ENCODE peak calls at places on chromosomes 11 and 22, in eight cellular contexts. One of them, this sample, is unnamed.

GRCh38 chr11:6333112-6333511 is 12.8 kb upstream of the CAVIN3 start:
- DNase-seq in lower lobe of right lung: no peak
- DNase-seq in IMR-90: peak; percentile 46
- DNase-seq in neural progenitor cell: no peak
- DNase-seq in A549: no peak
- DNase-seq in mesenchymal stem cell: no peak
- DNase-seq in stomach: no peak
- DNase-seq in Peyer's patch: no peak
- DNase-seq in this sample: no peak

GRCh38 chr11:26332572-26332915 is 614 bp downstream of the ANO3 start:
- DNase-seq in A549: no peak
- DNase-seq in mesenchymal stem cell: no peak
- DNase-seq in lower lobe of right lung: no peak
- DNase-seq in neural progenitor cell: no peak
- DNase-seq in Peyer's patch: no peak
- DNase-seq in stomach: no peak
- DNase-seq in IMR-90: no peak
- DNase-seq in this sample: no peak

GRCh38 chr22:39098576-39098975 is 1.5 kb downstream of the APOBEC3H start:
- DNase-seq in lower lobe of right lung: no peak
- DNase-seq in A549: no peak
- DNase-seq in Peyer's patch: no peak
- DNase-seq in neural progenitor cell: no peak
- DNase-seq in mesenchymal stem cell: no peak
- DNase-seq in stomach: no peak
- DNase-seq in IMR-90: no peak
- DNase-seq in this sample: no peak

GRCh38 chr11:36147491-36147890 is 141.7 kb downstream of the COMMD9 start:
- DNase-seq in neural progenitor cell: no peak
- DNase-seq in A549: no peak
- DNase-seq in mesenchymal stem cell: no peak
- DNase-seq in lower lobe of right lung: no peak
- DNase-seq in IMR-90: no peak
- DNase-seq in Peyer's patch: no peak
- DNase-seq in stomach: no peak
- DNase-seq in this sample: no peak

GRCh38 chr11:118748056-118748455 is 42.9 kb downstream of the DDX6 start:
- DNase-seq in Peyer's patch: no peak
- DNase-seq in A549: no peak
- DNase-seq in IMR-90: no peak
- DNase-seq in mesenchymal stem cell: no peak
- DNase-seq in neural progenitor cell: no peak
- DNase-seq in stomach: no peak
- DNase-seq in lower lobe of right lung: no peak
- DNase-seq in this sample: no peak

GRCh38 chr11:130212431-130212961 is 52.9 kb downstream of the ST14 start:
- DNase-seq in neural progenitor cell: no peak
- DNase-seq in mesenchymal stem cell: no peak
- DNase-seq in IMR-90: no peak
- DNase-seq in lower lobe of right lung: peak; percentile 30
- DNase-seq in A549: no peak
- DNase-seq in stomach: peak; percentile 22
- DNase-seq in Peyer's patch: peak; percentile 14
- DNase-seq in this sample: no peak

GRCh38 chr11:1139441-1140066 is 18.2 kb upstream of the MUC5AC start:
- DNase-seq in neural progenitor cell: no peak
- DNase-seq in lower lobe of right lung: no peak
- DNase-seq in A549: no peak
- DNase-seq in Peyer's patch: peak; percentile 5
- DNase-seq in IMR-90: peak; percentile 91
- DNase-seq in mesenchymal stem cell: peak; percentile 12
- DNase-seq in stomach: no peak
- DNase-seq in this sample: peak; percentile 29

GRCh38 chr11:60396790-60397189 is 531 bp downstream of the MS4A14 start:
- DNase-seq in stomach: no peak
- DNase-seq in Peyer's patch: peak; percentile 44
- DNase-seq in neural progenitor cell: no peak
- DNase-seq in lower lobe of right lung: no peak
- DNase-seq in A549: no peak
- DNase-seq in mesenchymal stem cell: no peak
- DNase-seq in IMR-90: no peak
- DNase-seq in this sample: no peak

GRCh38 chr11:66745356-66746235 is 16.6 kb upstream of the SPTBN2 start:
- DNase-seq in stomach: peak; percentile 49
- DNase-seq in A549: peak; percentile 58
- DNase-seq in lower lobe of right lung: peak; percentile 66
- DNase-seq in neural progenitor cell: peak; percentile 34
- DNase-seq in IMR-90: no peak
- DNase-seq in mesenchymal stem cell: peak; percentile 7
- DNase-seq in Peyer's patch: peak; percentile 56
- DNase-seq in this sample: no peak

GRCh38 chr22:37560682-37561208 is 465 bp downstream of the CDC42EP1 start:
- DNase-seq in neural progenitor cell: peak; percentile 59
- DNase-seq in Peyer's patch: no peak
- DNase-seq in A549: no peak
- DNase-seq in IMR-90: peak; percentile 53
- DNase-seq in mesenchymal stem cell: peak; percentile 72
- DNase-seq in stomach: no peak
- DNase-seq in lower lobe of right lung: peak; percentile 73
- DNase-seq in this sample: no peak

GRCh38 chr11:12683857-12684256 is 9.6 kb downstream of the TEAD1 start:
- DNase-seq in mesenchymal stem cell: peak; percentile 68
- DNase-seq in neural progenitor cell: no peak
- DNase-seq in A549: no peak
- DNase-seq in IMR-90: no peak
- DNase-seq in Peyer's patch: no peak
- DNase-seq in stomach: no peak
- DNase-seq in lower lobe of right lung: no peak
- DNase-seq in this sample: no peak

GRCh38 chr11:1869427-1870325 is 16.8 kb downstream of the LSP1 start:
- DNase-seq in lower lobe of right lung: peak; percentile 39
- DNase-seq in A549: peak; percentile 79
- DNase-seq in mesenchymal stem cell: no peak
- DNase-seq in Peyer's patch: no peak
- DNase-seq in neural progenitor cell: peak; percentile 30
- DNase-seq in stomach: no peak
- DNase-seq in IMR-90: no peak
- DNase-seq in this sample: no peak

GRCh38 chr11:119432484-119433368 is 9.8 kb upstream of the THY1 start:
- DNase-seq in mesenchymal stem cell: peak; percentile 68
- DNase-seq in IMR-90: peak; percentile 77
- DNase-seq in stomach: no peak
- DNase-seq in A549: no peak
- DNase-seq in lower lobe of right lung: no peak
- DNase-seq in Peyer's patch: no peak
- DNase-seq in neural progenitor cell: peak; percentile 21
- DNase-seq in this sample: peak; percentile 33

GRCh38 chr22:29093501-29093921 is 20.7 kb downstream of the KREMEN1 start:
- DNase-seq in mesenchymal stem cell: peak; percentile 52
- DNase-seq in stomach: no peak
- DNase-seq in IMR-90: peak; percentile 70
- DNase-seq in neural progenitor cell: no peak
- DNase-seq in Peyer's patch: no peak
- DNase-seq in lower lobe of right lung: no peak
- DNase-seq in A549: no peak
- DNase-seq in this sample: no peak

GRCh38 chr11:117201516-117201866 is 2.3 kb downstream of the TAGLN start:
- DNase-seq in stomach: no peak
- DNase-seq in neural progenitor cell: no peak
- DNase-seq in mesenchymal stem cell: no peak
- DNase-seq in lower lobe of right lung: no peak
- DNase-seq in IMR-90: no peak
- DNase-seq in Peyer's patch: no peak
- DNase-seq in A549: no peak
- DNase-seq in this sample: no peak

GRCh38 chr11:5712507-5712906 is 22.9 kb downstream of the TRIM22 start:
- DNase-seq in lower lobe of right lung: no peak
- DNase-seq in Peyer's patch: no peak
- DNase-seq in stomach: no peak
- DNase-seq in mesenchymal stem cell: no peak
- DNase-seq in neural progenitor cell: no peak
- DNase-seq in IMR-90: peak; percentile 5
- DNase-seq in A549: peak; percentile 18
- DNase-seq in this sample: no peak

GRCh38 chr11:90775573-90776165 is 552.8 kb upstream of the CHORDC1 start:
- DNase-seq in lower lobe of right lung: no peak
- DNase-seq in neural progenitor cell: no peak
- DNase-seq in A549: no peak
- DNase-seq in IMR-90: no peak
- DNase-seq in stomach: no peak
- DNase-seq in mesenchymal stem cell: no peak
- DNase-seq in Peyer's patch: no peak
- DNase-seq in this sample: no peak
- H3K4me3 ChIP-seq in lower lobe of right lung: no peak overlapping the region
- H3K4me3 ChIP-seq in neural progenitor cell: no peak overlapping the region
- H3K4me3 ChIP-seq in A549: no peak overlapping the region
- H3K4me3 ChIP-seq in IMR-90: no peak overlapping the region
- H3K4me3 ChIP-seq in stomach: no peak overlapping the region
- H3K4me3 ChIP-seq in mesenchymal stem cell: no peak overlapping the region
- H3K4me3 ChIP-seq in Peyer's patch: no peak overlapping the region
- H3K4me3 ChIP-seq in this sample: no peak overlapping the region

GRCh38 chr11:33785609-33786008 is 11.3 kb upstream of the FBXO3 start:
- DNase-seq in A549: no peak
- DNase-seq in lower lobe of right lung: no peak
- DNase-seq in stomach: no peak
- DNase-seq in IMR-90: no peak
- DNase-seq in mesenchymal stem cell: no peak
- DNase-seq in Peyer's patch: no peak
- DNase-seq in neural progenitor cell: no peak
- DNase-seq in this sample: no peak
- H3K27ac ChIP-seq in A549: no peak overlapping the region
- H3K27ac ChIP-seq in lower lobe of right lung: no peak overlapping the region
- H3K27ac ChIP-seq in stomach: no peak overlapping the region
- H3K27ac ChIP-seq in IMR-90: no peak overlapping the region
- H3K27ac ChIP-seq in mesenchymal stem cell: no peak overlapping the region
- H3K27ac ChIP-seq in Peyer's patch: no peak overlapping the region
- H3K27ac ChIP-seq in neural progenitor cell: no peak overlapping the region
- H3K27ac ChIP-seq in this sample: no peak overlapping the region

GRCh38 chr11:110774138-110775014 is 62.1 kb upstream of the ARHGAP20 start:
- DNase-seq in lower lobe of right lung: no peak
- DNase-seq in Peyer's patch: no peak
- DNase-seq in IMR-90: peak; percentile 36
- DNase-seq in stomach: no peak
- DNase-seq in A549: no peak
- DNase-seq in neural progenitor cell: no peak
- DNase-seq in mesenchymal stem cell: no peak
- DNase-seq in this sample: no peak

GRCh38 chr11:110773442-110773841 is 61.2 kb upstream of the ARHGAP20 start:
- DNase-seq in IMR-90: no peak
- DNase-seq in Peyer's patch: no peak
- DNase-seq in stomach: no peak
- DNase-seq in lower lobe of right lung: no peak
- DNase-seq in mesenchymal stem cell: no peak
- DNase-seq in neural progenitor cell: no peak
- DNase-seq in A549: no peak
- DNase-seq in this sample: no peak

GRCh38 chr11:110778351-110778750 is 66.1 kb upstream of the ARHGAP20 start:
- DNase-seq in A549: no peak
- DNase-seq in mesenchymal stem cell: peak; percentile 17
- DNase-seq in stomach: no peak
- DNase-seq in IMR-90: peak; percentile 48
- DNase-seq in neural progenitor cell: no peak
- DNase-seq in lower lobe of right lung: no peak
- DNase-seq in Peyer's patch: peak; percentile 35
- DNase-seq in this sample: no peak

GRCh38 chr11:110777765-110778164 is 65.5 kb upstream of the ARHGAP20 start:
- DNase-seq in A549: no peak
- DNase-seq in lower lobe of right lung: no peak
- DNase-seq in neural progenitor cell: no peak
- DNase-seq in Peyer's patch: no peak
- DNase-seq in IMR-90: peak; percentile 87
- DNase-seq in mesenchymal stem cell: peak; percentile 55
- DNase-seq in stomach: peak; percentile 49
- DNase-seq in this sample: peak; percentile 40

DNA sequence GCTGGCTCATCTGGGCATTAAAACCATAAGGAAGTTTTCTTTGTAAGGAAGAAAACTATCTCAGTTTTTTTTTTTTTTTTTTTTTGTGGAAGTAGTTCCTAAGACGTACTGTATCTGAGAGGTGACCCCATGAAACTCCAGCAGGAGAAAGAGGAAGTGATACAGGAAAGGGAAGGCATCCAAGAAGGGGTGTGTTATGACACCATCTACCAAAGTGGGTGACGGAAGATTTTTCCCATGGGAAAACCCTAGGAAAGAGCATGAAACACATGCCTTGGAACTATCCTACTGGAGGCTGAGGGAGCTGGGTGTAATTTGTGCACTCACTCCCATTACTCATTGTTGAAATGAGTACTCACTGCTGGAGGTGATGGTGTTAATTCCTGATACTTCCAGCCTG is 63.9 kb upstream of the ARHGAP20 start:
- DNase-seq in IMR-90: peak; percentile 15
- DNase-seq in neural progenitor cell: no peak
- DNase-seq in stomach: no peak
- DNase-seq in mesenchymal stem cell: no peak
- DNase-seq in lower lobe of right lung: no peak
- DNase-seq in A549: no peak
- DNase-seq in Peyer's patch: no peak
- DNase-seq in this sample: no peak
- H3K4me3 ChIP-seq in IMR-90: no peak overlapping the region
- H3K4me3 ChIP-seq in neural progenitor cell: no peak overlapping the region
- H3K4me3 ChIP-seq in stomach: no peak overlapping the region
- H3K4me3 ChIP-seq in mesenchymal stem cell: no peak overlapping the region
- H3K4me3 ChIP-seq in lower lobe of right lung: no peak overlapping the region
- H3K4me3 ChIP-seq in A549: no peak overlapping the region
- H3K4me3 ChIP-seq in Peyer's patch: no peak overlapping the region
- H3K4me3 ChIP-seq in this sample: no peak overlapping the region

GRCh38 chr22:41237707-41238569 is 2.8 kb downstream of the CHADL start:
- DNase-seq in stomach: peak; percentile 88
- DNase-seq in lower lobe of right lung: peak; percentile 91
- DNase-seq in Peyer's patch: peak; percentile 78
- DNase-seq in mesenchymal stem cell: peak; percentile 24
- DNase-seq in neural progenitor cell: peak; percentile 86
- DNase-seq in IMR-90: peak; percentile 13
- DNase-seq in A549: no peak
- DNase-seq in this sample: no peak
- H3K27ac ChIP-seq in stomach: peak overlapping the region; percentile 72
- H3K27ac ChIP-seq in lower lobe of right lung: peak overlapping the region; percentile 65
- H3K27ac ChIP-seq in Peyer's patch: peak overlapping the region; percentile 3
- H3K27ac ChIP-seq in mesenchymal stem cell: no peak overlapping the region
- H3K27ac ChIP-seq in neural progenitor cell: no peak overlapping the region
- H3K27ac ChIP-seq in IMR-90: no peak overlapping the region
- H3K27ac ChIP-seq in A549: no peak overlapping the region
- H3K27ac ChIP-seq in this sample: no peak overlapping the region